ENCODE peak calls at places on chromosomes 3 and 15, in four cellular contexts. T, G, N and D are unnamed samples.

GRCh38 chr15:43091859-43092258 is 14.0 kb downstream of the UBR1 start:
- DNase-seq in N (no peak), T (no peak), G (no peak), D (no peak)

GRCh38 chr3:170746175-170746942 is 123.6 kb downstream of the RPL22L1 start:
- DNase-seq in T (no peak), G (no peak), N (no peak), D (no peak)

GRCh38 chr3:43423142-43423541 is 136.8 kb downstream of the SNRK start:
- DNase-seq in N (no peak), G (no peak), T (no peak), D (no peak)

GRCh38 chr15:31265090-31265870 is 61.4 kb upstream of the KLF13 start:
- DNase-seq in N (no peak), T (no peak), G (no peak), D (no peak)

GRCh38 chr3:58237238-58237939 is at the start of gene ABHD6:
- DNase-seq in T (peak), G (peak), N (peak), D (peak)

GRCh38 chr15:67082007-67082536 is 16.7 kb downstream of the SMAD3 start:
- DNase-seq in N (no peak), T (no peak), G (peak), D (peak)

GRCh38 chr3:132253262-132253878 is 63.8 kb upstream of the ACP3 start:
- DNase-seq in G (no peak), T (no peak), N (no peak), D (peak)

GRCh38 chr15:90376789-90377188 is 11.3 kb upstream of the IQGAP1 start:
- DNase-seq in T (peak), N (no peak), G (peak), D (peak)

GRCh38 chr15:74403981-74404563 is 29.7 kb downstream of the SEMA7A start:
- DNase-seq in T (no peak), G (no peak), N (no peak), D (no peak)

GRCh38 chr3:27533718-27534578 is 49.8 kb upstream of the SLC4A7 start:
- DNase-seq in G (no peak), T (peak), N (no peak), D (peak)